ENCODE peak calls at places on chromosomes 13 and 19, in eight cellular contexts. H is activated CD4-positive, alpha-beta T cell treated with anti-CD3 and anti-CD28 coated beads, Interleukin-2, amount 50 U/mL, for 1 hour; Q is stimulated activated effector memory CD8-positive, alpha-beta T cell treated with anti-CD3 and anti-CD28 coated beads, Interleukin-12 subunit alpha, Interleukin-12 subunit beta, amount 100 ng/mL, for 72 hours; K is thoracic aorta; E is fibroblast of mammary gland; U is anterior cingulate cortex; L is head of caudate nucleus; I is right lobe of liver. M is an unnamed sample.

GRCh38 chr13:31200636-31200970 is 828 bp downstream of the B3GLCT start:
- DNase-seq in K (no peak), E (no peak), H (peak), Q (no peak), I (peak), L (peak), U (no peak), M (no peak)

GRCh38 chr19:31502536-31503170 is 153.4 kb upstream of the TSHZ3 start:
- DNase-seq in H (no peak), L (no peak), E (no peak), K (no peak), I (no peak), Q (peak), U (no peak), M (no peak)

GRCh38 chr13:84645196-84646071 is 763.2 kb upstream of the SLITRK1 start:
- DNase-seq in Q (no peak), I (no peak), E (peak), H (no peak), K (no peak), U (no peak), L (no peak), M (no peak)

GRCh38 chr19:50417138-50417849 is 1.4 kb upstream of the SPIB start:
- DNase-seq in L (no peak), E (no peak), Q (no peak), U (no peak), K (no peak), I (no peak), H (no peak), M (no peak)

GRCh38 chr13:26531751-26532150 is 25.7 kb upstream of the WASF3 start:
- DNase-seq in K (no peak), Q (no peak), L (no peak), E (no peak), U (no peak), I (no peak), H (no peak), M (no peak)

GRCh38 chr19:35784401-35785086 is 9.2 kb downstream of the ARHGAP33 start:
- DNase-seq in U (no peak), H (no peak), E (no peak), K (no peak), L (no peak), I (no peak), Q (no peak), M (no peak)

GRCh38 chr13:28093871-28094270 is 6.5 kb downstream of the FLT3 start:
- DNase-seq in Q (no peak), K (no peak), E (no peak), L (no peak), U (no peak), H (no peak), I (no peak), M (no peak)

GRCh38 chr19:49058592-49058991 is 1.0 kb upstream of the CGB7 start:
- DNase-seq in K (no peak), H (no peak), L (no peak), E (peak), Q (no peak), U (no peak), I (no peak), M (no peak)

GRCh38 chr19:3175761-3176714 is 2.5 kb upstream of the S1PR4 start:
- DNase-seq in Q (peak), U (no peak), L (no peak), K (no peak), I (peak), E (peak), H (peak), M (no peak)

GRCh38 chr13:27313742-27314141 is 43.1 kb downstream of the RASL11A start:
- DNase-seq in E (no peak), H (no peak), U (no peak), I (no peak), K (no peak), Q (no peak), L (no peak), M (no peak)

GRCh38 chr13:109715902-109716301 is 70.5 kb downstream of the IRS2 start:
- DNase-seq in E (peak), U (no peak), K (no peak), I (peak), L (no peak), H (no peak), Q (no peak), M (no peak)

GRCh38 chr13:21259571-21260455 is 83.4 kb downstream of the MRPL57 start:
- DNase-seq in L (no peak), Q (no peak), H (no peak), I (no peak), K (no peak), U (no peak), E (no peak), M (no peak)

GRCh38 chr19:55161571-55162322 is 4.2 kb upstream of the TNNI3 start:
- DNase-seq in Q (no peak), U (no peak), K (no peak), L (no peak), H (no peak), I (no peak), E (no peak), M (no peak)

GRCh38 chr13:110542311-110542796 is 19.2 kb downstream of the RAB20 start:
- DNase-seq in H (no peak), K (no peak), I (no peak), L (no peak), Q (no peak), E (no peak), U (no peak), M (no peak)

GRCh38 chr13:39016789-39017188 is 21.1 kb downstream of the PROSER1 start:
- DNase-seq in I (no peak), H (no peak), Q (no peak), U (no peak), K (no peak), L (peak), E (peak), M (no peak)

GRCh38 chr13:21237081-21237480 is 60.6 kb downstream of the MRPL57 start:
- DNase-seq in K (no peak), H (no peak), I (no peak), Q (peak), E (no peak), U (no peak), L (no peak), M (no peak)

GRCh38 chr13:98997738-98998641 is 20.1 kb upstream of the DOCK9 start:
- DNase-seq in I (no peak), U (no peak), K (no peak), L (no peak), Q (no peak), H (peak), E (peak), M (no peak)

GRCh38 chr19:53644061-53644816 is 12.4 kb downstream of the DPRX start:
- DNase-seq in Q (no peak), U (no peak), K (no peak), H (no peak), I (no peak), L (no peak), E (no peak), M (no peak)

GRCh38 chr19:52566588-52566987 is 3.5 kb upstream of the ZNF701 start:
- DNase-seq in H (no peak), K (no peak), U (no peak), E (peak), L (no peak), I (no peak), Q (no peak), M (no peak)

GRCh38 chr13:21100994-21101757 is 39.8 kb upstream of the LATS2 start:
- DNase-seq in E (no peak), K (no peak), Q (no peak), U (no peak), H (no peak), I (no peak), L (no peak), M (no peak)

M was measured in hippocampal formation.